ENCODE peak calls at places on chromosomes 11 and 22, in ten cellular contexts. R is GM04504; H is HT-29; C is thoracic aorta; Z is left ventricle myocardium superior; J is WTC11; T is HT1080; D is mucosa of gallbladder; S is CD4-positive, alpha-beta T cell; P is A172. W is an unnamed sample.

GRCh38 chr11:120009938-120010337 is 128.0 kb downstream of the TRIM29 start:
- DNase-seq in R (no peak), H (no peak), C (no peak), Z (no peak), J (no peak), T (no peak), D (no peak), S (no peak), P (no peak), W (no peak)

GRCh38 chr11:127862406-127862805 is 725.0 kb downstream of the ETS1 start:
- DNase-seq in R (no peak), H (peak), C (no peak), Z (no peak), J (no peak), T (peak), D (no peak), S (no peak), P (peak), W (peak)

GRCh38 chr11:3143136-3143880 is 21.8 kb downstream of the OSBPL5 start:
- DNase-seq in R (no peak), H (no peak), C (no peak), Z (no peak), J (no peak), T (no peak), D (no peak), S (no peak), P (no peak), W (no peak)

GRCh38 chr22:29517215-29517908 is 36.2 kb downstream of the THOC5 start:
- DNase-seq in R (no peak), H (no peak), C (no peak), Z (peak), J (no peak), T (no peak), D (no peak), S (no peak), P (no peak), W (no peak)

GRCh38 chr11:131246589-131247164 is 123.7 kb upstream of the NTM start:
- DNase-seq in R (no peak), H (peak), C (no peak), Z (peak), J (peak), T (peak), D (peak), S (no peak), P (no peak), W (peak)

GRCh38 chr11:112856591-112856990 is 104.6 kb upstream of the NCAM1 start:
- DNase-seq in R (no peak), H (no peak), C (no peak), Z (no peak), J (no peak), T (peak), D (no peak), S (no peak), P (peak), W (peak)

GRCh38 chr11:70662691-70663098 is 264.4 kb downstream of the CTTN start:
- DNase-seq in R (no peak), H (no peak), C (no peak), Z (no peak), J (peak), T (no peak), D (no peak), S (no peak), P (no peak), W (no peak)

GRCh38 chr22:46779651-46780050 is 17.2 kb downstream of the TBC1D22A start:
- DNase-seq in R (no peak), H (no peak), C (no peak), Z (no peak), J (no peak), T (no peak), D (no peak), S (no peak), P (no peak), W (no peak)

GRCh38 chr11:69339916-69340565 is 46.1 kb downstream of the MYEOV start:
- DNase-seq in R (no peak), H (no peak), C (no peak), Z (no peak), J (no peak), T (no peak), D (no peak), S (no peak), P (no peak), W (no peak)

GRCh38 chr22:50034126-50035081 is 21.8 kb upstream of the IL17REL start:
- DNase-seq in R (no peak), H (no peak), C (no peak), Z (no peak), J (no peak), T (peak), D (no peak), S (no peak), P (peak), W (peak)

GRCh38 chr11:47516155-47516554 is 36.8 kb downstream of the CELF1 start:
- DNase-seq in R (no peak), H (no peak), C (no peak), Z (no peak), J (no peak), T (no peak), D (no peak), S (no peak), P (no peak), W (no peak)

GRCh38 chr11:124832571-124832970 is 32.4 kb upstream of the MSANTD2 start:
- DNase-seq in R (no peak), H (peak), C (no peak), Z (no peak), J (no peak), T (peak), D (no peak), S (no peak), P (peak), W (no peak)

GRCh38 chr22:44493206-44493605 is 4.8 kb downstream of the RTL6 start:
- DNase-seq in R (no peak), H (no peak), C (no peak), Z (no peak), J (no peak), T (no peak), D (no peak), S (no peak), P (no peak), W (no peak)

GRCh38 chr22:28002181-28002700 is 83.2 kb upstream of the PITPNB start:
- DNase-seq in R (no peak), H (no peak), C (no peak), Z (no peak), J (no peak), T (peak), D (no peak), S (no peak), P (no peak), W (no peak)

GRCh38 chr22:36065775-36066544 is 37.3 kb upstream of the RBFOX2 start:
- DNase-seq in R (peak), H (peak), C (peak), Z (peak), J (peak), T (peak), D (peak), S (peak), P (peak), W (peak)

GRCh38 chr11:27124514-27125264 is 84.1 kb downstream of the BBOX1 start:
- DNase-seq in R (peak), H (peak), C (no peak), Z (no peak), J (no peak), T (no peak), D (no peak), S (no peak), P (no peak), W (no peak)

GRCh38 chr11:122789916-122790315 is 48.4 kb upstream of the CRTAM start:
- DNase-seq in R (no peak), H (no peak), C (no peak), Z (no peak), J (no peak), T (no peak), D (no peak), S (no peak), P (no peak), W (no peak)

GRCh38 chr22:41417622-41418390 is 28.8 kb downstream of the TOB2 start:
- DNase-seq in R (no peak), H (peak), C (peak), Z (peak), J (no peak), T (no peak), D (peak), S (no peak), P (peak), W (no peak)